ENCODE peak calls at places on chromosomes 6 and 20, in nine cellular contexts. J is mesenteric fat pad; H is activated CD8-positive, alpha-beta memory T cell treated with anti-CD3 and anti-CD28 coated beads for 48 hours; W is aorta; Y is ELR; O is stimulated activated effector memory CD8-positive, alpha-beta T cell treated with anti-CD3 and anti-CD28 coated beads, Interleukin-12 subunit alpha, Interleukin-12 subunit beta, amount 100 ng/mL, for 72 hours; G is foreskin fibroblast; K is stimulated activated CD8-positive, alpha-beta memory T cell treated with anti-CD3 and anti-CD28 coated beads, Interleukin-12 subunit alpha, Interleukin-12 subunit beta, amount 100 ng/mL, for 4 hours; E is nephron progenitor cell. N is an unnamed sample.

GRCh38 chr6:139973602-139974373 is 599.3 kb upstream of the CITED2 start:
- DNase-seq in J (no peak), H (no peak), W (no peak), Y (peak; percentile 89), O (no peak), G (peak; percentile 88), K (no peak), E (no peak), N (no peak)

GRCh38 chr6:105178110-105178509 is 1.7 kb downstream of the POPDC3 start:
- DNase-seq in J (no peak), H (no peak), W (no peak), Y (peak; percentile 96), O (no peak), G (peak; percentile 87), K (no peak), E (no peak), N (no peak)

GRCh38 chr6:161162722-161163121 is 111.1 kb downstream of the AGPAT4 start:
- DNase-seq in J (peak; percentile 67), H (no peak), W (no peak), Y (no peak), O (no peak), G (no peak), K (no peak), E (no peak), N (no peak)

GRCh38 chr6:11575408-11576033 is 38.0 kb downstream of the TMEM170B start:
- DNase-seq in J (no peak), H (no peak), W (no peak), Y (peak; percentile 80), O (peak; percentile 14), G (peak; percentile 74), K (peak; percentile 4), E (peak; percentile 53), N (no peak)

GRCh38 chr6:170063431-170063830 is 227.4 kb downstream of the DLL1 start:
- DNase-seq in J (peak; percentile 75), H (no peak), W (peak; percentile 35), Y (no peak), O (no peak), G (no peak), K (no peak), E (peak; percentile 28), N (peak; percentile 34)

GRCh38 chr20:32524871-32525501 is 60.1 kb downstream of the NOL4L start:
- DNase-seq in J (no peak), H (no peak), W (peak; percentile 92), Y (no peak), O (no peak), G (no peak), K (no peak), E (no peak), N (no peak)

GRCh38 chr20:52681288-52681687 is 290.9 kb upstream of the TSHZ2 start:
- DNase-seq in J (no peak), H (no peak), W (no peak), Y (no peak), O (no peak), G (no peak), K (no peak), E (no peak), N (no peak)

GRCh38 chr6:54655162-54655561 is 191.4 kb upstream of the FAM83B start:
- DNase-seq in J (no peak), H (no peak), W (no peak), Y (no peak), O (no peak), G (no peak), K (no peak), E (no peak), N (no peak)

GRCh38 chr20:57964011-57964862 is 254.4 kb upstream of the PMEPA1 start:
- DNase-seq in J (no peak), H (no peak), W (peak; percentile 64), Y (no peak), O (no peak), G (peak; percentile 16), K (no peak), E (no peak), N (no peak)

GRCh38 chr20:58839474-58839874 is 11.2 kb downstream of the GNAS-AS1 start:
- DNase-seq in J (no peak), H (no peak), W (no peak), Y (peak; percentile 56), O (no peak), G (no peak), K (no peak), E (peak; percentile 72), N (no peak)

GRCh38 chr6:137323860-137324259 is 104.7 kb upstream of the IFNGR1 start:
- DNase-seq in J (no peak), H (no peak), W (no peak), Y (peak; percentile 7), O (no peak), G (no peak), K (no peak), E (no peak), N (no peak)

GRCh38 chr6:41728073-41728936 is 7.1 kb downstream of the TFEB start:
- DNase-seq in J (no peak), H (no peak), W (peak; percentile 31), Y (no peak), O (no peak), G (no peak), K (no peak), E (no peak), N (no peak)

GRCh38 chr20:17749979-17750721 is 50.4 kb downstream of the BANF2 start:
- DNase-seq in J (no peak), H (no peak), W (peak; percentile 64), Y (peak; percentile 31), O (no peak), G (peak; percentile 30), K (no peak), E (no peak), N (no peak)

GRCh38 chr6:121897337-121897760 is 461.9 kb downstream of the GJA1 start:
- DNase-seq in J (no peak), H (no peak), W (no peak), Y (no peak), O (no peak), G (no peak), K (no peak), E (no peak), N (no peak)

GRCh38 chr6:42436825-42437224 is 14.9 kb downstream of the TRERF1 start:
- DNase-seq in J (no peak), H (no peak), W (no peak), Y (no peak), O (no peak), G (no peak), K (no peak), E (no peak), N (no peak)

GRCh38 chr6:154167163-154167562 is 128.1 kb downstream of the OPRM1 start:
- DNase-seq in J (no peak), H (no peak), W (no peak), Y (no peak), O (no peak), G (no peak), K (no peak), E (no peak), N (no peak)

GRCh38 chr20:52761867-52762266 is 210.3 kb upstream of the TSHZ2 start:
- DNase-seq in J (no peak), H (no peak), W (no peak), Y (no peak), O (no peak), G (no peak), K (no peak), E (no peak), N (no peak)

GRCh38 chr20:63117661-63118302 is 98.1 kb downstream of the YTHDF1 start:
- DNase-seq in J (no peak), H (no peak), W (peak; percentile 21), Y (no peak), O (no peak), G (no peak), K (no peak), E (no peak), N (no peak)

GRCh38 chr6:143822584-143823024 is 20.5 kb upstream of the LTV1 start:
- DNase-seq in J (no peak), H (no peak), W (no peak), Y (peak; percentile 22), O (no peak), G (no peak), K (no peak), E (no peak), N (no peak)

GRCh38 chr20:52226370-52226769 is 34.8 kb upstream of the ZFP64 start:
- DNase-seq in J (no peak), H (no peak), W (no peak), Y (no peak), O (no peak), G (no peak), K (no peak), E (no peak), N (no peak)

GRCh38 chr6:87396595-87397392 is 11.0 kb upstream of the CFAP206 start:
- DNase-seq in J (no peak), H (no peak), W (no peak), Y (no peak), O (no peak), G (no peak), K (no peak), E (no peak), N (no peak)

GRCh38 chr6:53361549-53362031 is 12.8 kb upstream of the ELOVL5 start:
- DNase-seq in J (no peak), H (no peak), W (no peak), Y (peak; percentile 54), O (peak; percentile 14), G (peak; percentile 77), K (no peak), E (no peak), N (no peak)

GRCh38 chr6:152380351-152380767 is 256.8 kb downstream of the SYNE1 start:
- DNase-seq in J (no peak), H (no peak), W (no peak), Y (peak; percentile 70), O (no peak), G (peak; percentile 44), K (no peak), E (no peak), N (no peak)

GRCh38 chr20:15706719-15707118 is 866.5 kb downstream of the KIF16B start:
- DNase-seq in J (no peak), H (no peak), W (no peak), Y (no peak), O (no peak), G (peak; percentile 47), K (no peak), E (no peak), N (no peak)

GRCh38 chr6:21914121-21914973 is 320.8 kb downstream of the SOX4 start:
- DNase-seq in J (no peak), H (no peak), W (peak; percentile 82), Y (no peak), O (no peak), G (no peak), K (no peak), E (no peak), N (peak; percentile 81)

GRCh38 chr20:7959484-7959883 is 19.2 kb upstream of the HAO1 start:
- DNase-seq in J (no peak), H (no peak), W (no peak), Y (no peak), O (no peak), G (no peak), K (no peak), E (no peak), N (no peak)

GRCh38 chr6:80733645-80734044 is 627.2 kb downstream of the BCKDHB start:
- DNase-seq in J (no peak), H (no peak), W (no peak), Y (no peak), O (no peak), G (no peak), K (no peak), E (no peak), N (no peak)